ENCODE peak calls at places on chromosomes 2 and 18, in eight cellular contexts. M is IMR-90; K is ovary; R is GM23338; O is transverse colon; T is CD8-positive, alpha-beta T cell; V is left lung; B is tibial artery. A is an unnamed sample.

GRCh38 chr2:201414099-201415023 is 36.9 kb downstream of the TRAK2 start:
- DNase-seq in M (peak; percentile 34), K (no peak), R (no peak), O (no peak), T (no peak), V (no peak), B (no peak), A (no peak)

GRCh38 chr2:95149397-95149984 is 10.2 kb downstream of the ZNF514 start:
- DNase-seq in M (no peak), K (no peak), R (no peak), O (no peak), T (no peak), V (no peak), B (no peak), A (no peak)

GRCh38 chr2:48952071-48952604 is 196.6 kb upstream of the LHCGR start:
- DNase-seq in M (no peak), K (no peak), R (no peak), O (no peak), T (no peak), V (no peak), B (no peak), A (no peak)

GRCh38 chr18:34219651-34220050 is 5.1 kb downstream of the NOL4 start:
- DNase-seq in M (no peak), K (no peak), R (no peak), O (no peak), T (no peak), V (no peak), B (no peak), A (no peak)

GRCh38 chr18:34023471-34023870 is 201.2 kb downstream of the NOL4 start:
- DNase-seq in M (peak; percentile 4), K (no peak), R (peak; percentile 74), O (no peak), T (no peak), V (no peak), B (no peak), A (no peak)

GRCh38 chr2:75920721-75921551 is 210.2 kb upstream of the GCFC2 start:
- DNase-seq in M (no peak), K (no peak), R (peak; percentile 17), O (no peak), T (no peak), V (no peak), B (no peak), A (no peak)

GRCh38 chr2:111710085-111710484 is 173.9 kb downstream of the ANAPC1 start:
- DNase-seq in M (no peak), K (no peak), R (no peak), O (no peak), T (no peak), V (no peak), B (no peak), A (no peak)

GRCh38 chr2:239109041-239109915 is 261.4 kb downstream of the TWIST2 start:
- DNase-seq in M (peak; percentile 37), K (no peak), R (no peak), O (peak; percentile 25), T (no peak), V (no peak), B (no peak), A (no peak)

GRCh38 chr2:56753182-56753581 is 569.4 kb downstream of the CCDC85A start:
- DNase-seq in M (no peak), K (no peak), R (no peak), O (no peak), T (no peak), V (no peak), B (no peak), A (no peak)

GRCh38 chr18:12032786-12033642 is 51.7 kb downstream of the IMPA2 start:
- DNase-seq in M (peak; percentile 68), K (no peak), R (no peak), O (no peak), T (no peak), V (peak; percentile 22), B (no peak), A (no peak)

GRCh38 chr2:460861-461260 is 173.0 kb upstream of the ALKAL2 start:
- DNase-seq in M (no peak), K (no peak), R (no peak), O (peak; percentile 16), T (peak; percentile 64), V (no peak), B (no peak), A (no peak)

GRCh38 chr2:191748528-191749180 is 70.7 kb downstream of the NABP1 start:
- DNase-seq in M (peak; percentile 24), K (no peak), R (no peak), O (no peak), T (no peak), V (no peak), B (no peak), A (no peak)

GRCh38 chr2:158973511-158973956 is 5.1 kb downstream of the TANC1 start:
- DNase-seq in M (peak; percentile 51), K (no peak), R (no peak), O (no peak), T (no peak), V (no peak), B (no peak), A (no peak)

GRCh38 chr2:71989671-71990070 is 158.0 kb downstream of the CYP26B1 start:
- DNase-seq in M (no peak), K (no peak), R (no peak), O (no peak), T (no peak), V (no peak), B (no peak), A (no peak)

GRCh38 chr2:58427572-58428285 is 186.6 kb upstream of the FANCL start:
- DNase-seq in M (peak; percentile 15), K (peak; percentile 53), R (peak; percentile 69), O (no peak), T (no peak), V (peak; percentile 38), B (no peak), A (no peak)

GRCh38 chr2:51304341-51304740 is 272.4 kb upstream of the NRXN1 start:
- DNase-seq in M (no peak), K (no peak), R (no peak), O (no peak), T (no peak), V (no peak), B (no peak), A (no peak)

DNA sequence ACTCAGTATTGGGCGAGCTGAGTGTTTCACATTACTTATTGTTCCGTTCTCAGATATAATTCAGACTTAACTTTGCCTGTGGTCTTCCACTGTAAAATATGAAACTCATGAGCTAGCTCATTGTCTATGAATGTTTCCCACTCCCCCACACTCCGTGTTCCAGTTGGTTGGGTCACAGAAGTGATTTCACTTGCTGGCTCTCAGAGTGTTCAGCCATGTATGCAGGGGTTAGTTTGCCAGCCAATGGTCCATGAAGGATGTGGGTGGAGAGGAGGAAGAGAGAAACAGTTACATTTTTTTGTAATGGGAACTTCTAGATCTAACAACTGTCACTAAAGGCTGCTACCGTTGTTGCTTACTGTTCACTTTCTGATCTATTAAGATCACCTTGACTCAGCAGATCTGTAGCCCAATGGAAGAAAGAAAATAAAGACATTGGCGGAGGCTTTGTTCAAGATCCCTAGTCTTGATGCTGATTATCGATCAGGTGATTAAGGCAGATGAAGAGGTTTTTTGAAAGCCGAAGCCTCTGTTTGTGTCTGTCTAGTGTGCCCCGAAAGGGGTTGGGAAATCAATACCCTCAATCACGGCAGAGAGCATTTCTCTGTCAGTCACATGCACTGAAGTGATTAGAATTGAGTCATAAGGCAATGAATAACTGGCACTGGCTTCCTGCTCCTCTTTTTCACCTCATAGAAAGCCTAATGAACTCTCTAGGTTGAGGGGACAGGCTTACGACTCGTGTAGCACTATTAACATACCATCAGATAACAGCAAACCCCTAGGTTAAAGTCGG is 279.7 kb upstream of the FIGN start:
- DNase-seq in M (no peak), K (no peak), R (no peak), O (no peak), T (no peak), V (no peak), B (no peak), A (no peak)
- H3K4me3 ChIP-seq in M (no peak overlapping the region), K (no peak overlapping the region), R (no peak overlapping the region), O (no peak overlapping the region), T (no peak overlapping the region), V (no peak overlapping the region), B (no peak overlapping the region), A (no peak overlapping the region)

DNA sequence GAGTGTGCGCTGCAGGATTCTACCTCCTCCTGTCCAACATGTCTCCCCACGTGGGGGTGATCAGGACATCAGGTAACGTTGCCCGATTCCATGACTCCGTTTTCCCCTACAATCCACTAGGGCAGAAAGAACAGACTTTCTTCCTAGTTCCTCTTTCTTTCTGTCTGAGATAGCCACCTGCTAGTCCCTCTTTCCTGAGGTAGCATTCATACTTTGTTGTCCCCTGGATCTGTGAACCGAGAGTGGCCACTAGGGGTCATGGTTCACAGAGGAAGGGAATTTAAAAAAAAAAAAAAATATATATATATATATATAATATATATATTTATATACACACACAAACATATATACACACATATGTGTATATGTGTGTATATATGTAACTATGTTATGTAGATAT is 210.0 kb upstream of the ZNF521 start:
- DNase-seq in M (peak; percentile 33), K (no peak), R (peak; percentile 66), O (peak; percentile 10), T (no peak), V (no peak), B (no peak), A (no peak)
- TF ChIP-seq CTCF in M (peak; percentile 36), K (no peak), R (peak; percentile 61), O (no peak), T (no peak), V (no peak), B (no peak), A (no peak)

DNA sequence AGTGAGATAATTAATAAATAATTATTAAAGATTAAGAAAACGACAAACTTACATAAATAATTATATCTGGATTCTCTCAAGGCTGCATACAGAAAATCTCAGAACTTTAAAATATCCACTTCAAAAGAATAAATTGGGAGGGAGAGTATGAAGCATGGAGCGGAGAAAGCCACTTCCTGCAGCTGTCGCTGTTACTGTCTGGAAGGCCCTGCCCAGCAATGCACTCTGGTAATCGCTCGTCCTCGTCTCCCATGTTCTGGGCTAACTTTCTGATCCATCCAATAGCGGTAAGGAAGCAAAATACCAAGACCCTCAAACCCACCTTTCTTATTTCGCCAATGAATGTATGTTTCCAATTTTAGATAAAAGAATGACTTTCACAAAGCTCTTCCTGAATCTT is 26.7 kb downstream of the CYRIA start:
- DNase-seq in M (no peak), K (no peak), R (no peak), O (no peak), T (no peak), V (no peak), B (no peak), A (no peak)
- H3K4me3 ChIP-seq in M (no peak overlapping the region), K (no peak overlapping the region), R (no peak overlapping the region), O (no peak overlapping the region), T (no peak overlapping the region), V (no peak overlapping the region), B (no peak overlapping the region), A (no peak overlapping the region)

DNA sequence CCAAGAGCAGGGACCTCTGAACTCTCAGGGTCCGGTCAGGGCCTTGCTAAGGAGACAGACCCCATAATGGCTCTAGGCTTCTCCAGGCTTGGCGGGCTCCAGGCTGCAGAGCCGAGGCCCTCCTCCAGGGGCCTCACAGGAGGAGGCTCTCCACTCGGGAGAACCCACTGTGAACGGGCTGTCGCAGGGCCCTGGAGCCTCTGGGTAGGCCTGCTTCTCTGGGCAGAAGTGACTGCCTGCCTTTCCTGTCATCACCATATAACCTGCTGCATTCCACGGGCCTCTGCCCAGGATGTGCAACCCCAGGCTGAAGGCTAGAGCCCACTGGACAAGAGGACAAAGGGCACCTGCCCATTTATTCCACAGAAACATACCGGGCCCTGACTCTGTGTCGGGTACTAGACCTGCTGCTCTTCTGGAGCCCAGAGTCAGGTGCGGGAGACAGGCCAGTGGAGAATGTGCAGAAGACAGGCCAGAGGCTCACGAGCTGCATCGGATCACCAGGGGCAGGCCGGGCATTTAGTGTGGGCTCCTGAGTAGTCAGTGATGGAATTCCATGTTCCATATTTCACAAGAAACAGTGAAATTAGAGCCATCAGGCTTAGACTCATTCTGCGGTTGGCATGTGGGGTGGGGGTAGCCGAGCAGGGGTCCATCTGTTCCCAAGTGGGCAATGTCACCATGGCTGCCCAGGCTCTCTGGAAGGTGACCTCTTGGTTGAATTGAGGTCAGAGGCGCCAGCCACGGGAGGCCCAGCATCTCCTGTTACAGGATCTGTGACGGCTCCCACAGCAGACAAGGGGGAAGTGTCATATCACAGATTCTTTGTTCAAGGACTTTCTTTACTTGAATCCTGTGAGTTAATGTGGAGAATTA is 220.8 kb downstream of the SH3RF3 start:
- DNase-seq in M (no peak), K (no peak), R (peak; percentile 24), O (no peak), T (no peak), V (no peak), B (no peak), A (peak; percentile 10)
- TF ChIP-seq CTCF in M (peak; percentile 5), K (no peak), R (no peak), O (no peak), T (no peak), V (peak; percentile 19), B (peak; percentile 3), A (no peak)

A was measured in pancreas.